ENCODE peak calls at places on chromosomes 16 and 17, in six cellular contexts. W is left lung, Q is upper lobe of right lung, B is fibroblast of pulmonary artery, Z is WERI-Rb-1, D is A673. K is an unnamed sample.

GRCh38 chr17:80720624-80721577 is 176.3 kb downstream of the RPTOR start:
- DNase-seq in W (peak), Q (no peak), B (peak), Z (no peak), D (no peak), K (no peak)

GRCh38 chr16:89572042-89572441 is 3.5 kb upstream of the CPNE7 start:
- DNase-seq in W (no peak), Q (no peak), B (no peak), Z (no peak), D (no peak), K (no peak)

GRCh38 chr17:77527394-77527793 is 386.6 kb downstream of the SEC14L1 start:
- DNase-seq in W (no peak), Q (peak), B (no peak), Z (peak), D (no peak), K (no peak)

GRCh38 chr17:76500074-76500744 is 1.0 kb downstream of the RHBDF2 start:
- DNase-seq in W (no peak), Q (no peak), B (no peak), Z (no peak), D (no peak), K (no peak)

GRCh38 chr16:81646561-81646960 is 132.5 kb upstream of the PLCG2 start:
- DNase-seq in W (no peak), Q (no peak), B (peak), Z (no peak), D (no peak), K (no peak)

GRCh38 chr17:71472809-71473789 is 647.7 kb upstream of the SOX9 start:
- DNase-seq in W (no peak), Q (no peak), B (peak), Z (peak), D (peak), K (no peak)

GRCh38 chr16:49590166-49590871 is 216.7 kb downstream of the C16orf78 start:
- DNase-seq in W (no peak), Q (no peak), B (no peak), Z (no peak), D (no peak), K (no peak)

GRCh38 chr16:71339481-71340171 is 18.9 kb upstream of the CALB2 start:
- DNase-seq in W (no peak), Q (no peak), B (no peak), Z (no peak), D (no peak), K (no peak)

GRCh38 chr17:67080804-67081203 is 36.5 kb downstream of the CACNG1 start:
- DNase-seq in W (no peak), Q (no peak), B (no peak), Z (no peak), D (no peak), K (no peak)

GRCh38 chr16:53007095-53007494 is 45.6 kb downstream of the CHD9NB start:
- DNase-seq in W (no peak), Q (no peak), B (no peak), Z (no peak), D (no peak), K (no peak)

GRCh38 chr17:44677136-44677535 is 12.4 kb downstream of the CCDC43 start:
- DNase-seq in W (no peak), Q (no peak), B (peak), Z (no peak), D (no peak), K (no peak)

GRCh38 chr17:60744355-60744958 is 66.8 kb downstream of the BCAS3 start:
- DNase-seq in W (no peak), Q (no peak), B (no peak), Z (no peak), D (peak), K (no peak)

GRCh38 chr16:46947900-46948547 is 25.4 kb downstream of the DNAJA2 start:
- DNase-seq in W (no peak), Q (no peak), B (peak), Z (peak), D (peak), K (no peak)
- TF ChIP-seq CTCF in W (peak), Q (peak), B (peak), Z (peak), D (peak), K (peak)

DNA sequence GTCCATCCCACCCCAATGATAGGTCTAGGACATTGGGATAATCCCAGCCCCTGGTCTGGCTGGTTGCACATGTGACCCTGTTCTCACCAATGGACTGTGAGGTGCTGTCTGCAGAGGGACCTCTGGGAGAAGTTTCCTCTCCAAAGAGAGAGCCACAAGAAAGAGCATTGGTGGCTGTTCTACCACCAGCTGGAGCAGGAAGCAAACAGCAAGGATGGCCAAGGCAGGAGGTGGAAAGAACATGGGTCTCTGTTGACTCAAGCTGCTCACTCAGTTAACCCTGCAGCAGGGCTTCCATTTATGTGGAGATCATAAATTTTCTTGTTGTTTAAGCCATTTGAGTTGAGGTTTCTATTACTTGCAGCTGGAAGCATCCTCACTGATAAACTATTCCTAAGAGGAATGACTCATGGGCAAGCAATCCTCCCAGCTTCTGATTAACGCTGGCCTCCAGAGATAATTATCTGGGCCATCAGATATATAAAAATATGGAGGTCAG is 52.5 kb downstream of the CYB5B start:
- DNase-seq in W (no peak), Q (no peak), B (peak), Z (no peak), D (peak), K (no peak)
- TF ChIP-seq CTCF in W (no peak), Q (no peak), B (no peak), Z (no peak), D (no peak), K (no peak)

DNA sequence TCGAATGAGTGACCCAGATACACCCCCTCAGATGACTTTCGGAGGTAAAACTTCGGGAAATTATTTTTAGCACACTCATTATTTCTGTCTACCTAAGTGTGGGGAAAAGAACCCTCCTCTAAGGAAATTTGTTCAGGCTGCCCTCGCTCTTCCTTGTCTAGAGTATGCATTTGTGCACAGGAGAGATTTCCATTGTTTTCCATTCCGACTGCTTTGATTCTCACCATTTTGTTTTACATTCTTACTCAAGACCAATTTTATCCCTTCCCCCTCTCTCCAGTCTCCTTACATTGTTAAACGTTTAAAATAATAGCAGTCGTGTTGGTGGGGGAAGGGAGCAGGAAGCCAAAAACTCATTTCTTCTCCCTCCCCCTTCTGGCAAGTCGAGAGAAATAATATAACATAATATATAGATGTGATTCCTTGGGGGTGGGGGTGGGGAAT is 1.5 kb upstream of the CHD3 start:
- DNase-seq in W (no peak), Q (no peak), B (no peak), Z (no peak), D (no peak), K (no peak)
- TF ChIP-seq CTCF in W (no peak), Q (no peak), B (peak), Z (no peak), D (peak), K (no peak)

GRCh38 chr17:9576521-9577401 is at the start of gene CFAP52:
- DNase-seq in W (peak), Q (peak), B (peak), Z (peak), D (peak), K (peak)

GRCh38 chr17:9571201-9571600 is 4.4 kb downstream of the STX8 start:
- DNase-seq in W (no peak), Q (no peak), B (no peak), Z (no peak), D (no peak), K (no peak)

GRCh38 chr17:9577402-9577709 is 914 bp downstream of the CFAP52 start:
- DNase-seq in W (no peak), Q (no peak), B (peak), Z (no peak), D (no peak), K (no peak)

GRCh38 chr17:9575381-9576072 is at the start of gene STX8:
- DNase-seq in W (peak), Q (peak), B (peak), Z (peak), D (peak), K (peak)
- TF ChIP-seq CTCF in W (no peak), Q (no peak), B (no peak), Z (no peak), D (peak), K (no peak)

GRCh38 chr16:87320510-87321227 is 3.5 kb upstream of the C16orf95 start:
- DNase-seq in W (no peak), Q (no peak), B (no peak), Z (no peak), D (no peak), K (peak)

GRCh38 chr16:87318158-87318644 is 1.0 kb upstream of the C16orf95 start:
- DNase-seq in W (no peak), Q (no peak), B (no peak), Z (no peak), D (no peak), K (no peak)

GRCh38 chr16:87319997-87320491 is 2.9 kb upstream of the C16orf95 start:
- DNase-seq in W (no peak), Q (no peak), B (no peak), Z (no peak), D (no peak), K (no peak)

GRCh38 chr16:87317766-87318121 is 552 bp upstream of the C16orf95 start:
- DNase-seq in W (peak), Q (peak), B (peak), Z (no peak), D (peak), K (no peak)

GRCh38 chr16:87319011-87319410 is 1.8 kb upstream of the C16orf95 start:
- DNase-seq in W (no peak), Q (no peak), B (no peak), Z (no peak), D (no peak), K (no peak)
- TF ChIP-seq CTCF in W (no peak), Q (no peak), B (no peak), Z (no peak), D (no peak), K (no peak)

GRCh38 chr17:47177261-47177660 is 11.8 kb downstream of the CDC27 start:
- DNase-seq in W (no peak), Q (no peak), B (no peak), Z (no peak), D (no peak), K (no peak)

GRCh38 chr17:47184671-47185070 is 4.4 kb downstream of the CDC27 start:
- DNase-seq in W (no peak), Q (no peak), B (peak), Z (no peak), D (no peak), K (no peak)

GRCh38 chr17:47176438-47176837 is 12.7 kb downstream of the CDC27 start:
- DNase-seq in W (no peak), Q (no peak), B (no peak), Z (no peak), D (no peak), K (no peak)

GRCh38 chr17:47180337-47180736 is 8.8 kb downstream of the CDC27 start:
- DNase-seq in W (no peak), Q (no peak), B (peak), Z (no peak), D (no peak), K (no peak)

GRCh38 chr17:47179141-47179540 is 10.0 kb downstream of the CDC27 start:
- DNase-seq in W (no peak), Q (no peak), B (no peak), Z (no peak), D (no peak), K (no peak)
- TF ChIP-seq CTCF in W (no peak), Q (no peak), B (no peak), Z (no peak), D (no peak), K (no peak)

GRCh38 chr17:69592692-69593350 is 178.3 kb downstream of the MAP2K6 start:
- DNase-seq in W (no peak), Q (no peak), B (peak), Z (no peak), D (no peak), K (no peak)

GRCh38 chr17:69588316-69588715 is 173.8 kb downstream of the MAP2K6 start:
- DNase-seq in W (no peak), Q (no peak), B (no peak), Z (no peak), D (no peak), K (no peak)

GRCh38 chr17:69590690-69591089 is 176.2 kb downstream of the MAP2K6 start:
- DNase-seq in W (no peak), Q (no peak), B (no peak), Z (no peak), D (no peak), K (no peak)

GRCh38 chr17:69593351-69593715 is 178.8 kb downstream of the MAP2K6 start:
- DNase-seq in W (no peak), Q (no peak), B (no peak), Z (no peak), D (no peak), K (no peak)

GRCh38 chr17:69588739-69589334 is 174.3 kb downstream of the MAP2K6 start:
- DNase-seq in W (no peak), Q (no peak), B (no peak), Z (no peak), D (no peak), K (no peak)
- TF ChIP-seq CTCF in W (no peak), Q (no peak), B (no peak), Z (no peak), D (no peak), K (no peak)

GRCh38 chr17:42185497-42185860 is 227 bp upstream of the HCRT start:
- DNase-seq in W (no peak), Q (no peak), B (no peak), Z (no peak), D (no peak), K (no peak)

GRCh38 chr17:42181851-42182207 is 887 bp upstream of the KCNH4 start:
- DNase-seq in W (no peak), Q (no peak), B (no peak), Z (no peak), D (no peak), K (no peak)

GRCh38 chr17:42182927-42183734 is 2.1 kb downstream of the HCRT start:
- DNase-seq in W (no peak), Q (no peak), B (peak), Z (no peak), D (peak), K (no peak)

GRCh38 chr17:42184717-42185496 is at the start of gene HCRT:
- DNase-seq in W (no peak), Q (no peak), B (no peak), Z (no peak), D (no peak), K (no peak)

GRCh38 chr17:42183741-42184711 is 1.2 kb downstream of the HCRT start:
- DNase-seq in W (peak), Q (peak), B (peak), Z (peak), D (peak), K (peak)
- TF ChIP-seq CTCF in W (peak), Q (peak), B (peak), Z (peak), D (peak), K (peak)

GRCh38 chr16:55508941-55509920 is at the start of gene LPCAT2:
- DNase-seq in W (peak), Q (peak), B (peak), Z (peak), D (peak), K (peak)
- TF ChIP-seq CTCF in W (no peak), Q (no peak), B (no peak), Z (no peak), D (peak), K (no peak)